ENCODE peak calls at places on chromosomes 6 and 20, in ten cellular contexts. One of them, this sample, is unnamed.

GRCh38 chr6:150291968-150292710 is 76.7 kb upstream of the IYD start:
- DNase-seq in H9: no peak
- DNase-seq in hepatocyte: no peak
- DNase-seq in tibial artery: no peak
- DNase-seq in right lobe of liver: no peak
- DNase-seq in astrocyte of the cerebellum: no peak
- DNase-seq in fibroblast of mammary gland: no peak
- DNase-seq in type B pancreatic cell: no peak
- DNase-seq in tibial nerve: no peak
- DNase-seq in heart left ventricle: no peak
- DNase-seq in this sample: no peak

GRCh38 chr20:18094191-18094590 is 36.5 kb upstream of the OVOL2 start:
- DNase-seq in H9: no peak
- DNase-seq in hepatocyte: no peak
- DNase-seq in tibial artery: no peak
- DNase-seq in right lobe of liver: no peak
- DNase-seq in astrocyte of the cerebellum: no peak
- DNase-seq in fibroblast of mammary gland: no peak
- DNase-seq in type B pancreatic cell: no peak
- DNase-seq in tibial nerve: no peak
- DNase-seq in heart left ventricle: no peak
- DNase-seq in this sample: no peak

GRCh38 chr6:106098383-106099234 is 12.5 kb downstream of the PRDM1 start:
- DNase-seq in H9: no peak
- DNase-seq in hepatocyte: peak
- DNase-seq in tibial artery: no peak
- DNase-seq in right lobe of liver: no peak
- DNase-seq in astrocyte of the cerebellum: no peak
- DNase-seq in fibroblast of mammary gland: peak
- DNase-seq in type B pancreatic cell: no peak
- DNase-seq in tibial nerve: no peak
- DNase-seq in heart left ventricle: peak
- DNase-seq in this sample: peak

GRCh38 chr6:6193221-6193745 is 127.2 kb downstream of the F13A1 start:
- DNase-seq in H9: no peak
- DNase-seq in hepatocyte: no peak
- DNase-seq in tibial artery: no peak
- DNase-seq in right lobe of liver: no peak
- DNase-seq in astrocyte of the cerebellum: no peak
- DNase-seq in fibroblast of mammary gland: peak
- DNase-seq in type B pancreatic cell: no peak
- DNase-seq in tibial nerve: no peak
- DNase-seq in heart left ventricle: no peak
- DNase-seq in this sample: no peak

GRCh38 chr6:51350308-51350904 is 531.7 kb downstream of the TFAP2B start:
- DNase-seq in H9: no peak
- DNase-seq in hepatocyte: peak
- DNase-seq in tibial artery: no peak
- DNase-seq in right lobe of liver: no peak
- DNase-seq in astrocyte of the cerebellum: peak
- DNase-seq in fibroblast of mammary gland: peak
- DNase-seq in type B pancreatic cell: no peak
- DNase-seq in tibial nerve: no peak
- DNase-seq in heart left ventricle: no peak
- DNase-seq in this sample: no peak

GRCh38 chr6:87706187-87706966 is 4.3 kb upstream of the AKIRIN2 start:
- DNase-seq in H9: no peak
- DNase-seq in hepatocyte: no peak
- DNase-seq in tibial artery: no peak
- DNase-seq in right lobe of liver: no peak
- DNase-seq in astrocyte of the cerebellum: no peak
- DNase-seq in fibroblast of mammary gland: peak
- DNase-seq in type B pancreatic cell: no peak
- DNase-seq in tibial nerve: no peak
- DNase-seq in heart left ventricle: no peak
- DNase-seq in this sample: no peak

GRCh38 chr20:40694246-40694645 is 5.2 kb upstream of the MAFB start:
- DNase-seq in H9: no peak
- DNase-seq in hepatocyte: no peak
- DNase-seq in tibial artery: no peak
- DNase-seq in right lobe of liver: no peak
- DNase-seq in astrocyte of the cerebellum: no peak
- DNase-seq in fibroblast of mammary gland: no peak
- DNase-seq in type B pancreatic cell: no peak
- DNase-seq in tibial nerve: no peak
- DNase-seq in heart left ventricle: no peak
- DNase-seq in this sample: no peak

GRCh38 chr6:144897441-144897921 is 612.3 kb downstream of the UTRN start:
- DNase-seq in H9: no peak
- DNase-seq in hepatocyte: peak
- DNase-seq in tibial artery: no peak
- DNase-seq in right lobe of liver: no peak
- DNase-seq in astrocyte of the cerebellum: peak
- DNase-seq in fibroblast of mammary gland: peak
- DNase-seq in type B pancreatic cell: no peak
- DNase-seq in tibial nerve: no peak
- DNase-seq in heart left ventricle: no peak
- DNase-seq in this sample: no peak

GRCh38 chr6:100085162-100085431 is 91.1 kb upstream of the MCHR2 start:
- DNase-seq in H9: no peak
- DNase-seq in hepatocyte: no peak
- DNase-seq in tibial artery: no peak
- DNase-seq in right lobe of liver: no peak
- DNase-seq in astrocyte of the cerebellum: no peak
- DNase-seq in fibroblast of mammary gland: no peak
- DNase-seq in type B pancreatic cell: no peak
- DNase-seq in tibial nerve: no peak
- DNase-seq in heart left ventricle: no peak
- DNase-seq in this sample: no peak

GRCh38 chr6:27156874-27157460 is 90.5 kb upstream of the PRSS16 start:
- DNase-seq in H9: no peak
- DNase-seq in hepatocyte: no peak
- DNase-seq in tibial artery: no peak
- DNase-seq in right lobe of liver: no peak
- DNase-seq in astrocyte of the cerebellum: no peak
- DNase-seq in fibroblast of mammary gland: no peak
- DNase-seq in type B pancreatic cell: no peak
- DNase-seq in tibial nerve: no peak
- DNase-seq in heart left ventricle: no peak
- DNase-seq in this sample: no peak

GRCh38 chr20:36756482-36756881 is 10.6 kb upstream of the NDRG3 start:
- DNase-seq in H9: no peak
- DNase-seq in hepatocyte: no peak
- DNase-seq in tibial artery: no peak
- DNase-seq in right lobe of liver: no peak
- DNase-seq in astrocyte of the cerebellum: no peak
- DNase-seq in fibroblast of mammary gland: no peak
- DNase-seq in type B pancreatic cell: no peak
- DNase-seq in tibial nerve: no peak
- DNase-seq in heart left ventricle: no peak
- DNase-seq in this sample: no peak
- TF ChIP-seq CTCF in H9: no peak
- TF ChIP-seq CTCF in hepatocyte: no peak
- TF ChIP-seq CTCF in tibial artery: no peak
- TF ChIP-seq CTCF in right lobe of liver: no peak
- TF ChIP-seq CTCF in astrocyte of the cerebellum: no peak
- TF ChIP-seq CTCF in fibroblast of mammary gland: no peak
- TF ChIP-seq CTCF in type B pancreatic cell: no peak
- TF ChIP-seq CTCF in tibial nerve: no peak
- TF ChIP-seq CTCF in heart left ventricle: no peak
- TF ChIP-seq CTCF in this sample: no peak

GRCh38 chr6:54097753-54098152 is 13.5 kb upstream of the MLIP start:
- DNase-seq in H9: no peak
- DNase-seq in hepatocyte: no peak
- DNase-seq in tibial artery: no peak
- DNase-seq in right lobe of liver: no peak
- DNase-seq in astrocyte of the cerebellum: no peak
- DNase-seq in fibroblast of mammary gland: no peak
- DNase-seq in type B pancreatic cell: no peak
- DNase-seq in tibial nerve: no peak
- DNase-seq in heart left ventricle: no peak
- DNase-seq in this sample: no peak

GRCh38 chr6:54095740-54096139 is 15.5 kb upstream of the MLIP start:
- DNase-seq in H9: no peak
- DNase-seq in hepatocyte: no peak
- DNase-seq in tibial artery: no peak
- DNase-seq in right lobe of liver: no peak
- DNase-seq in astrocyte of the cerebellum: no peak
- DNase-seq in fibroblast of mammary gland: no peak
- DNase-seq in type B pancreatic cell: no peak
- DNase-seq in tibial nerve: no peak
- DNase-seq in heart left ventricle: no peak
- DNase-seq in this sample: no peak

GRCh38 chr6:54093306-54093705 is 17.9 kb upstream of the MLIP start:
- DNase-seq in H9: no peak
- DNase-seq in hepatocyte: no peak
- DNase-seq in tibial artery: no peak
- DNase-seq in right lobe of liver: no peak
- DNase-seq in astrocyte of the cerebellum: no peak
- DNase-seq in fibroblast of mammary gland: no peak
- DNase-seq in type B pancreatic cell: no peak
- DNase-seq in tibial nerve: no peak
- DNase-seq in heart left ventricle: no peak
- DNase-seq in this sample: no peak

GRCh38 chr6:54096811-54097210 is 14.4 kb upstream of the MLIP start:
- DNase-seq in H9: no peak
- DNase-seq in hepatocyte: no peak
- DNase-seq in tibial artery: no peak
- DNase-seq in right lobe of liver: no peak
- DNase-seq in astrocyte of the cerebellum: no peak
- DNase-seq in fibroblast of mammary gland: no peak
- DNase-seq in type B pancreatic cell: no peak
- DNase-seq in tibial nerve: no peak
- DNase-seq in heart left ventricle: no peak
- DNase-seq in this sample: no peak

DNA sequence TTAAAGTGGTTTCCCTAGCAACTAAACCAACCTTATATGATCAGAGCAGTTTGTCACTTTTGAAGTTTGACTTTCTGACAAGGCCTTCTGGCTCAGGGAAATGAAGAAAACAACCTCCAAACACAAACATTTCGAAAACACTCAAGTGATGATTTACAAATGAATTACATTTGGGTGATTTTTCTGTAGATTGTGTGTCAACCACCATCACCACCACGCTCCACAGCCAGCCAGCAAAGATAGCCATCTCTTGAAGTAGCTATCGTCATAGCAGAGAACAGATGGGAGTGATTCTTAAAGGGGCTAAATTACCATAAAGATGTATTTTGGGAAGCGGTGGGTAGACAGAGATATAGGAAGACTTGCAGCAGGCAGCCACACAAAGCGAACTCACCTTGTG is 16.4 kb upstream of the MLIP start:
- DNase-seq in H9: no peak
- DNase-seq in hepatocyte: no peak
- DNase-seq in tibial artery: no peak
- DNase-seq in right lobe of liver: no peak
- DNase-seq in astrocyte of the cerebellum: no peak
- DNase-seq in fibroblast of mammary gland: no peak
- DNase-seq in type B pancreatic cell: no peak
- DNase-seq in tibial nerve: no peak
- DNase-seq in heart left ventricle: no peak
- DNase-seq in this sample: no peak
- TF ChIP-seq CTCF in H9: no peak
- TF ChIP-seq CTCF in hepatocyte: no peak
- TF ChIP-seq CTCF in tibial artery: no peak
- TF ChIP-seq CTCF in right lobe of liver: no peak
- TF ChIP-seq CTCF in astrocyte of the cerebellum: no peak
- TF ChIP-seq CTCF in fibroblast of mammary gland: no peak
- TF ChIP-seq CTCF in type B pancreatic cell: no peak
- TF ChIP-seq CTCF in tibial nerve: no peak
- TF ChIP-seq CTCF in heart left ventricle: no peak
- TF ChIP-seq CTCF in this sample: no peak

GRCh38 chr6:161338015-161338414 is 64.2 kb upstream of the AGPAT4 start:
- DNase-seq in H9: no peak
- DNase-seq in hepatocyte: no peak
- DNase-seq in tibial artery: no peak
- DNase-seq in right lobe of liver: no peak
- DNase-seq in astrocyte of the cerebellum: no peak
- DNase-seq in fibroblast of mammary gland: no peak
- DNase-seq in type B pancreatic cell: no peak
- DNase-seq in tibial nerve: no peak
- DNase-seq in heart left ventricle: no peak
- DNase-seq in this sample: no peak

GRCh38 chr6:161336479-161336878 is 62.6 kb upstream of the AGPAT4 start:
- DNase-seq in H9: no peak
- DNase-seq in hepatocyte: no peak
- DNase-seq in tibial artery: no peak
- DNase-seq in right lobe of liver: no peak
- DNase-seq in astrocyte of the cerebellum: no peak
- DNase-seq in fibroblast of mammary gland: no peak
- DNase-seq in type B pancreatic cell: no peak
- DNase-seq in tibial nerve: no peak
- DNase-seq in heart left ventricle: no peak
- DNase-seq in this sample: no peak

GRCh38 chr6:161342039-161342438 is 68.2 kb upstream of the AGPAT4 start:
- DNase-seq in H9: no peak
- DNase-seq in hepatocyte: no peak
- DNase-seq in tibial artery: no peak
- DNase-seq in right lobe of liver: no peak
- DNase-seq in astrocyte of the cerebellum: no peak
- DNase-seq in fibroblast of mammary gland: no peak
- DNase-seq in type B pancreatic cell: no peak
- DNase-seq in tibial nerve: no peak
- DNase-seq in heart left ventricle: no peak
- DNase-seq in this sample: no peak

GRCh38 chr6:161344640-161345039 is 70.8 kb upstream of the AGPAT4 start:
- DNase-seq in H9: no peak
- DNase-seq in hepatocyte: peak
- DNase-seq in tibial artery: no peak
- DNase-seq in right lobe of liver: no peak
- DNase-seq in astrocyte of the cerebellum: no peak
- DNase-seq in fibroblast of mammary gland: no peak
- DNase-seq in type B pancreatic cell: no peak
- DNase-seq in tibial nerve: no peak
- DNase-seq in heart left ventricle: no peak
- DNase-seq in this sample: no peak

GRCh38 chr6:161341638-161342037 is 67.8 kb upstream of the AGPAT4 start:
- DNase-seq in H9: no peak
- DNase-seq in hepatocyte: no peak
- DNase-seq in tibial artery: no peak
- DNase-seq in right lobe of liver: no peak
- DNase-seq in astrocyte of the cerebellum: no peak
- DNase-seq in fibroblast of mammary gland: no peak
- DNase-seq in type B pancreatic cell: no peak
- DNase-seq in tibial nerve: no peak
- DNase-seq in heart left ventricle: no peak
- DNase-seq in this sample: no peak
- TF ChIP-seq CTCF in H9: no peak
- TF ChIP-seq CTCF in hepatocyte: no peak
- TF ChIP-seq CTCF in tibial artery: no peak
- TF ChIP-seq CTCF in right lobe of liver: no peak
- TF ChIP-seq CTCF in astrocyte of the cerebellum: no peak
- TF ChIP-seq CTCF in fibroblast of mammary gland: no peak
- TF ChIP-seq CTCF in type B pancreatic cell: no peak
- TF ChIP-seq CTCF in tibial nerve: no peak
- TF ChIP-seq CTCF in heart left ventricle: no peak
- TF ChIP-seq CTCF in this sample: no peak

GRCh38 chr6:127100510-127101140 is 17.8 kb upstream of the RSPO3 start:
- DNase-seq in H9: no peak
- DNase-seq in hepatocyte: no peak
- DNase-seq in tibial artery: no peak
- DNase-seq in right lobe of liver: no peak
- DNase-seq in astrocyte of the cerebellum: no peak
- DNase-seq in fibroblast of mammary gland: peak
- DNase-seq in type B pancreatic cell: no peak
- DNase-seq in tibial nerve: no peak
- DNase-seq in heart left ventricle: no peak
- DNase-seq in this sample: no peak
- TF ChIP-seq CTCF in H9: peak
- TF ChIP-seq CTCF in hepatocyte: peak
- TF ChIP-seq CTCF in tibial artery: peak
- TF ChIP-seq CTCF in right lobe of liver: peak
- TF ChIP-seq CTCF in astrocyte of the cerebellum: peak
- TF ChIP-seq CTCF in fibroblast of mammary gland: peak
- TF ChIP-seq CTCF in type B pancreatic cell: peak
- TF ChIP-seq CTCF in tibial nerve: peak
- TF ChIP-seq CTCF in heart left ventricle: peak
- TF ChIP-seq CTCF in this sample: no peak

This sample was measured in kidney.